ENCODE peak calls at places on chromosomes 3 and 15, in eight cellular contexts. One of them, this sample, is unnamed.

GRCh38 chr3:34216713-34217346 is 418.4 kb downstream of the PDCD6IP start:
- DNase-seq in body of pancreas: no peak
- DNase-seq in GM12865: no peak
- DNase-seq in neural progenitor cell: no peak
- DNase-seq in endothelial cell: no peak
- DNase-seq in AG09309: no peak
- DNase-seq in mesothelial cell of epicardium: no peak
- DNase-seq in A549: no peak
- DNase-seq in this sample: no peak

GRCh38 chr15:94206463-94207167 is 24.7 kb upstream of the MCTP2 start:
- DNase-seq in body of pancreas: no peak
- DNase-seq in GM12865: no peak
- DNase-seq in neural progenitor cell: no peak
- DNase-seq in endothelial cell: no peak
- DNase-seq in AG09309: peak; percentile 95
- DNase-seq in mesothelial cell of epicardium: no peak
- DNase-seq in A549: no peak
- DNase-seq in this sample: peak; percentile 93

GRCh38 chr3:11005686-11006256 is 13.2 kb downstream of the SLC6A1 start:
- DNase-seq in body of pancreas: no peak
- DNase-seq in GM12865: no peak
- DNase-seq in neural progenitor cell: no peak
- DNase-seq in endothelial cell: no peak
- DNase-seq in AG09309: no peak
- DNase-seq in mesothelial cell of epicardium: no peak
- DNase-seq in A549: no peak
- DNase-seq in this sample: no peak

GRCh38 chr3:115040673-115041286 is 106.3 kb downstream of the ZBTB20 start:
- DNase-seq in body of pancreas: peak; percentile 22
- DNase-seq in GM12865: peak; percentile 46
- DNase-seq in neural progenitor cell: peak; percentile 23
- DNase-seq in endothelial cell: peak; percentile 31
- DNase-seq in AG09309: peak; percentile 16
- DNase-seq in mesothelial cell of epicardium: no peak
- DNase-seq in A549: peak; percentile 33
- DNase-seq in this sample: no peak

GRCh38 chr3:9109570-9109914 is 139.9 kb downstream of the SRGAP3 start:
- DNase-seq in body of pancreas: no peak
- DNase-seq in GM12865: no peak
- DNase-seq in neural progenitor cell: no peak
- DNase-seq in endothelial cell: no peak
- DNase-seq in AG09309: no peak
- DNase-seq in mesothelial cell of epicardium: no peak
- DNase-seq in A549: no peak
- DNase-seq in this sample: no peak

GRCh38 chr15:85754993-85755392 is 39.7 kb downstream of the KLHL25 start:
- DNase-seq in body of pancreas: peak; percentile 62
- DNase-seq in GM12865: no peak
- DNase-seq in neural progenitor cell: no peak
- DNase-seq in endothelial cell: no peak
- DNase-seq in AG09309: no peak
- DNase-seq in mesothelial cell of epicardium: no peak
- DNase-seq in A549: no peak
- DNase-seq in this sample: no peak

GRCh38 chr3:50536471-50537180 is 30.9 kb downstream of the C3orf18 start:
- DNase-seq in body of pancreas: no peak
- DNase-seq in GM12865: no peak
- DNase-seq in neural progenitor cell: no peak
- DNase-seq in endothelial cell: no peak
- DNase-seq in AG09309: no peak
- DNase-seq in mesothelial cell of epicardium: no peak
- DNase-seq in A549: no peak
- DNase-seq in this sample: no peak

GRCh38 chr3:17846466-17846865 is 104.0 kb upstream of the TBC1D5 start:
- DNase-seq in body of pancreas: no peak
- DNase-seq in GM12865: no peak
- DNase-seq in neural progenitor cell: peak; percentile 16
- DNase-seq in endothelial cell: no peak
- DNase-seq in AG09309: no peak
- DNase-seq in mesothelial cell of epicardium: no peak
- DNase-seq in A549: no peak
- DNase-seq in this sample: no peak

GRCh38 chr3:127678611-127679533 is 6.1 kb downstream of the ABTB1 start:
- DNase-seq in body of pancreas: no peak
- DNase-seq in GM12865: no peak
- DNase-seq in neural progenitor cell: no peak
- DNase-seq in endothelial cell: no peak
- DNase-seq in AG09309: no peak
- DNase-seq in mesothelial cell of epicardium: no peak
- DNase-seq in A549: no peak
- DNase-seq in this sample: no peak

GRCh38 chr3:30426319-30426993 is 179.9 kb upstream of the TGFBR2 start:
- DNase-seq in body of pancreas: peak; percentile 22
- DNase-seq in GM12865: no peak
- DNase-seq in neural progenitor cell: peak; percentile 8
- DNase-seq in endothelial cell: no peak
- DNase-seq in AG09309: no peak
- DNase-seq in mesothelial cell of epicardium: no peak
- DNase-seq in A549: no peak
- DNase-seq in this sample: no peak

GRCh38 chr15:65377105-65377975 is 462 bp downstream of the IGDCC3 start:
- DNase-seq in body of pancreas: peak; percentile 35
- DNase-seq in GM12865: no peak
- DNase-seq in neural progenitor cell: peak; percentile 83
- DNase-seq in endothelial cell: peak; percentile 59
- DNase-seq in AG09309: no peak
- DNase-seq in mesothelial cell of epicardium: peak; percentile 76
- DNase-seq in A549: peak; percentile 47
- DNase-seq in this sample: no peak

GRCh38 chr3:39255503-39256325 is 24.1 kb downstream of the CX3CR1 start:
- DNase-seq in body of pancreas: no peak
- DNase-seq in GM12865: peak; percentile 90
- DNase-seq in neural progenitor cell: no peak
- DNase-seq in endothelial cell: no peak
- DNase-seq in AG09309: no peak
- DNase-seq in mesothelial cell of epicardium: no peak
- DNase-seq in A549: no peak
- DNase-seq in this sample: no peak

GRCh38 chr3:139302084-139302800 is 41.6 kb upstream of the MRPS22 start:
- DNase-seq in body of pancreas: peak; percentile 71
- DNase-seq in GM12865: no peak
- DNase-seq in neural progenitor cell: no peak
- DNase-seq in endothelial cell: no peak
- DNase-seq in AG09309: peak; percentile 99
- DNase-seq in mesothelial cell of epicardium: no peak
- DNase-seq in A549: peak; percentile 77
- DNase-seq in this sample: peak; percentile 98

GRCh38 chr3:114770874-114771273 is 376.2 kb downstream of the ZBTB20 start:
- DNase-seq in body of pancreas: no peak
- DNase-seq in GM12865: no peak
- DNase-seq in neural progenitor cell: no peak
- DNase-seq in endothelial cell: no peak
- DNase-seq in AG09309: no peak
- DNase-seq in mesothelial cell of epicardium: no peak
- DNase-seq in A549: peak; percentile 16
- DNase-seq in this sample: peak; percentile 26

GRCh38 chr15:34470892-34471291 is 33.3 kb upstream of the GOLGA8A start:
- DNase-seq in body of pancreas: no peak
- DNase-seq in GM12865: no peak
- DNase-seq in neural progenitor cell: no peak
- DNase-seq in endothelial cell: no peak
- DNase-seq in AG09309: no peak
- DNase-seq in mesothelial cell of epicardium: no peak
- DNase-seq in A549: no peak
- DNase-seq in this sample: no peak

GRCh38 chr15:98800437-98801233 is 152.3 kb downstream of the IGF1R start:
- DNase-seq in body of pancreas: peak; percentile 59
- DNase-seq in GM12865: no peak
- DNase-seq in neural progenitor cell: peak; percentile 76
- DNase-seq in endothelial cell: peak; percentile 58
- DNase-seq in AG09309: peak; percentile 68
- DNase-seq in mesothelial cell of epicardium: peak; percentile 53
- DNase-seq in A549: peak; percentile 81
- DNase-seq in this sample: peak; percentile 55

GRCh38 chr3:163474766-163475165 is 1603.5 kb downstream of the SI start:
- DNase-seq in body of pancreas: no peak
- DNase-seq in GM12865: no peak
- DNase-seq in neural progenitor cell: no peak
- DNase-seq in endothelial cell: no peak
- DNase-seq in AG09309: no peak
- DNase-seq in mesothelial cell of epicardium: no peak
- DNase-seq in A549: no peak
- DNase-seq in this sample: no peak

GRCh38 chr15:31279221-31280036 is 47.2 kb upstream of the KLF13 start:
- DNase-seq in body of pancreas: peak; percentile 53
- DNase-seq in GM12865: no peak
- DNase-seq in neural progenitor cell: no peak
- DNase-seq in endothelial cell: no peak
- DNase-seq in AG09309: no peak
- DNase-seq in mesothelial cell of epicardium: peak; percentile 29
- DNase-seq in A549: no peak
- DNase-seq in this sample: no peak

GRCh38 chr3:126134219-126134975 is 46.0 kb downstream of the ALDH1L1 start:
- DNase-seq in body of pancreas: peak; percentile 71
- DNase-seq in GM12865: peak; percentile 45
- DNase-seq in neural progenitor cell: peak; percentile 87
- DNase-seq in endothelial cell: peak; percentile 77
- DNase-seq in AG09309: no peak
- DNase-seq in mesothelial cell of epicardium: peak; percentile 82
- DNase-seq in A549: peak; percentile 32
- DNase-seq in this sample: no peak

GRCh38 chr3:186532641-186533072 is 11.5 kb downstream of the CRYGS start:
- DNase-seq in body of pancreas: no peak
- DNase-seq in GM12865: peak; percentile 72
- DNase-seq in neural progenitor cell: peak; percentile 93
- DNase-seq in endothelial cell: no peak
- DNase-seq in AG09309: no peak
- DNase-seq in mesothelial cell of epicardium: no peak
- DNase-seq in A549: no peak
- DNase-seq in this sample: no peak

GRCh38 chr3:186526256-186526606 is 17.9 kb downstream of the CRYGS start:
- DNase-seq in body of pancreas: no peak
- DNase-seq in GM12865: peak; percentile 67
- DNase-seq in neural progenitor cell: no peak
- DNase-seq in endothelial cell: no peak
- DNase-seq in AG09309: no peak
- DNase-seq in mesothelial cell of epicardium: no peak
- DNase-seq in A549: no peak
- DNase-seq in this sample: no peak

GRCh38 chr3:186525369-186526255 is 18.6 kb downstream of the CRYGS start:
- DNase-seq in body of pancreas: no peak
- DNase-seq in GM12865: peak; percentile 36
- DNase-seq in neural progenitor cell: no peak
- DNase-seq in endothelial cell: no peak
- DNase-seq in AG09309: no peak
- DNase-seq in mesothelial cell of epicardium: no peak
- DNase-seq in A549: no peak
- DNase-seq in this sample: no peak

GRCh38 chr3:186530415-186530814 is 13.8 kb downstream of the CRYGS start:
- DNase-seq in body of pancreas: no peak
- DNase-seq in GM12865: no peak
- DNase-seq in neural progenitor cell: no peak
- DNase-seq in endothelial cell: no peak
- DNase-seq in AG09309: no peak
- DNase-seq in mesothelial cell of epicardium: no peak
- DNase-seq in A549: no peak
- DNase-seq in this sample: no peak

GRCh38 chr3:186529204-186529999 is 14.8 kb downstream of the CRYGS start:
- DNase-seq in body of pancreas: no peak
- DNase-seq in GM12865: no peak
- DNase-seq in neural progenitor cell: peak; percentile 42
- DNase-seq in endothelial cell: no peak
- DNase-seq in AG09309: no peak
- DNase-seq in mesothelial cell of epicardium: no peak
- DNase-seq in A549: no peak
- DNase-seq in this sample: no peak
- TF ChIP-seq CTCF in body of pancreas: no peak
- TF ChIP-seq CTCF in GM12865: peak; percentile 19
- TF ChIP-seq CTCF in neural progenitor cell: peak; percentile 16
- TF ChIP-seq CTCF in endothelial cell: no peak
- TF ChIP-seq CTCF in AG09309: no peak
- TF ChIP-seq CTCF in mesothelial cell of epicardium: no peak
- TF ChIP-seq CTCF in A549: no peak
- TF ChIP-seq CTCF in this sample: no peak

DNA sequence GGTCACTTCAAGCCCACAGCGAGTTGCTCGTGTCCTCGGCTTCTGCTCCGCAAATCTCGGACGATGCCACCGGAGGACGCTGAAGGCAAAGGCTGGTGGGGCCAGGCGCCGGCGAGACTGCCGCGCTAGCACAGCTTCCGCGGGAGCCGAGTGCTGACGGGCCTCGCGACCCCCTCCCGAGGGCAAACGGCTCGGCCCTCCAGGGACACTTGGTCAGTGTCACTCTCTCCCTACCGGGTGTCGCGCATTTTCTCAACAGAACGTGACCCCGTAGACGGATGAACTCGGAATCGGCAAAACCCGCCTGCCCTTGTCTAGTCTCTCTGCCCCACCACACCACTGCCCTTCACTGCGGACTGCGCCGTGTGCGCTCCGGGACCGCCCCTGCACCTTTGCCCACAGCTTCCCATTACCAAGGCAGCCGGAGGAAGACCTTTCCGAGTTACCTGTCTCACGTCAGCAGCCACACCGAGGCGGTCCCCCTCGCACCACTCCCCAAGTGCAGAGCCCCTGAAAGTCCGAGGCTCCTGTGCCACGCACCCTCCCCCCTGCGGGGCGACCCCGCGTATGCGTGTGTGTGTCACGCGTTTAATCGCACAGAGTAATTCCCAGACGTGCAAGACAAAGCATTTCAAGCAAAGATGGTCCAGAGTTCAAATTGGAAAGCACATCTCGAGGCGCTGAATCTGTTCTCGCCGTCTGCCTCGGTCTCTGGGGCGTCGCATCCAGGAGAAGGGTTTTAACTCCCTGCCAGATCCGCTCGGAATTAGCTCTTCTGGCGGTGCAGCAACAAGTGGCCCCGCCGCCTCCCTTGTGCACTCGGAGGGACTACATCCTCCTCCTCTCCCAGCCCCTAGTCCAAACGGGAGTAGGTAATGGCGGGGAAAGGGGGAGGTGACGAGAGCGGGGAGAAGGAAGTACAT is 245.0 kb upstream of the TOPAZ1 start:
- DNase-seq in body of pancreas: peak; percentile 35
- DNase-seq in GM12865: peak; percentile 78
- DNase-seq in neural progenitor cell: peak; percentile 81
- DNase-seq in endothelial cell: peak; percentile 58
- DNase-seq in AG09309: no peak
- DNase-seq in mesothelial cell of epicardium: no peak
- DNase-seq in A549: peak; percentile 78
- DNase-seq in this sample: no peak
- TF ChIP-seq CTCF in body of pancreas: peak; percentile 31
- TF ChIP-seq CTCF in GM12865: peak; percentile 66
- TF ChIP-seq CTCF in neural progenitor cell: peak; percentile 40
- TF ChIP-seq CTCF in endothelial cell: no peak
- TF ChIP-seq CTCF in AG09309: peak; percentile 54
- TF ChIP-seq CTCF in mesothelial cell of epicardium: no peak
- TF ChIP-seq CTCF in A549: peak; percentile 13
- TF ChIP-seq CTCF in this sample: peak; percentile 61

GRCh38 chr3:12948891-12949711 is 107.7 kb upstream of the RPL32 start:
- DNase-seq in body of pancreas: no peak
- DNase-seq in GM12865: peak; percentile 60
- DNase-seq in neural progenitor cell: no peak
- DNase-seq in endothelial cell: no peak
- DNase-seq in AG09309: no peak
- DNase-seq in mesothelial cell of epicardium: no peak
- DNase-seq in A549: no peak
- DNase-seq in this sample: no peak
- TF ChIP-seq CTCF in body of pancreas: no peak
- TF ChIP-seq CTCF in GM12865: peak; percentile 20
- TF ChIP-seq CTCF in neural progenitor cell: no peak
- TF ChIP-seq CTCF in endothelial cell: no peak
- TF ChIP-seq CTCF in AG09309: no peak
- TF ChIP-seq CTCF in mesothelial cell of epicardium: no peak
- TF ChIP-seq CTCF in A549: no peak
- TF ChIP-seq CTCF in this sample: no peak

GRCh38 chr15:90902996-90903732 is at the start of gene MAN2A2:
- DNase-seq in body of pancreas: peak; percentile 91
- DNase-seq in GM12865: peak; percentile 91
- DNase-seq in neural progenitor cell: peak; percentile 73
- DNase-seq in endothelial cell: peak; percentile 43
- DNase-seq in AG09309: no peak
- DNase-seq in mesothelial cell of epicardium: peak; percentile 73
- DNase-seq in A549: peak; percentile 38
- DNase-seq in this sample: no peak
- TF ChIP-seq CTCF in body of pancreas: no peak
- TF ChIP-seq CTCF in GM12865: no peak
- TF ChIP-seq CTCF in neural progenitor cell: no peak
- TF ChIP-seq CTCF in endothelial cell: no peak
- TF ChIP-seq CTCF in AG09309: no peak
- TF ChIP-seq CTCF in mesothelial cell of epicardium: no peak
- TF ChIP-seq CTCF in A549: no peak
- TF ChIP-seq CTCF in this sample: no peak

This sample was measured in AG04449.